ENCODE peak calls at places on chromosome 7, in seven cellular contexts. One of them, this sample, is unnamed. For H3K27me3, the result is how much of the 10 kb centered on the place peaks cover.

GRCh38 chr7:55524558-55525310 is 47.6 kb downstream of the VOPP1 start:
- DNase-seq in CD8-positive, alpha-beta T cell: no peak
- DNase-seq in psoas muscle: no peak
- DNase-seq in spleen: no peak
- DNase-seq in neuronal stem cell: no peak
- DNase-seq in Peyer's patch: peak
- DNase-seq in small intestine: no peak
- DNase-seq in this sample: no peak

GRCh38 chr7:149870701-149871483 is 2.9 kb upstream of the ATP6V0E2 start:
- DNase-seq in CD8-positive, alpha-beta T cell: peak
- DNase-seq in psoas muscle: no peak
- DNase-seq in spleen: no peak
- DNase-seq in neuronal stem cell: no peak
- DNase-seq in Peyer's patch: no peak
- DNase-seq in small intestine: no peak
- DNase-seq in this sample: no peak

GRCh38 chr7:68676789-68677535 is 921.3 kb upstream of the AUTS2 start:
- DNase-seq in CD8-positive, alpha-beta T cell: no peak
- DNase-seq in psoas muscle: no peak
- DNase-seq in spleen: no peak
- DNase-seq in neuronal stem cell: no peak
- DNase-seq in Peyer's patch: no peak
- DNase-seq in small intestine: no peak
- DNase-seq in this sample: no peak

GRCh38 chr7:144650439-144650838 is 185.4 kb downstream of the TPK1 start:
- DNase-seq in CD8-positive, alpha-beta T cell: no peak
- DNase-seq in psoas muscle: peak
- DNase-seq in spleen: peak
- DNase-seq in neuronal stem cell: no peak
- DNase-seq in Peyer's patch: no peak
- DNase-seq in small intestine: no peak
- DNase-seq in this sample: no peak

GRCh38 chr7:143296686-143297085 is 8.5 kb downstream of the CASP2 start:
- DNase-seq in CD8-positive, alpha-beta T cell: no peak
- DNase-seq in psoas muscle: no peak
- DNase-seq in spleen: no peak
- DNase-seq in neuronal stem cell: no peak
- DNase-seq in Peyer's patch: no peak
- DNase-seq in small intestine: no peak
- DNase-seq in this sample: no peak

GRCh38 chr7:12696001-12696400 is 8.6 kb downstream of the ARL4A start:
- DNase-seq in CD8-positive, alpha-beta T cell: no peak
- DNase-seq in psoas muscle: no peak
- DNase-seq in spleen: no peak
- DNase-seq in neuronal stem cell: no peak
- DNase-seq in Peyer's patch: no peak
- DNase-seq in small intestine: peak
- DNase-seq in this sample: no peak

GRCh38 chr7:118949031-118949430 is 724.5 kb downstream of the ANKRD7 start:
- DNase-seq in CD8-positive, alpha-beta T cell: no peak
- DNase-seq in psoas muscle: no peak
- DNase-seq in spleen: no peak
- DNase-seq in neuronal stem cell: no peak
- DNase-seq in Peyer's patch: no peak
- DNase-seq in small intestine: no peak
- DNase-seq in this sample: no peak

GRCh38 chr7:143390098-143390772 is 9.1 kb downstream of the ZYX start:
- DNase-seq in CD8-positive, alpha-beta T cell: no peak
- DNase-seq in psoas muscle: no peak
- DNase-seq in spleen: no peak
- DNase-seq in neuronal stem cell: no peak
- DNase-seq in Peyer's patch: no peak
- DNase-seq in small intestine: no peak
- DNase-seq in this sample: no peak

GRCh38 chr7:155202106-155202871 is 95.4 kb upstream of the INSIG1 start:
- DNase-seq in CD8-positive, alpha-beta T cell: no peak
- DNase-seq in psoas muscle: no peak
- DNase-seq in spleen: peak
- DNase-seq in neuronal stem cell: no peak
- DNase-seq in Peyer's patch: no peak
- DNase-seq in small intestine: no peak
- DNase-seq in this sample: no peak

GRCh38 chr7:19939746-19940145 is 166.3 kb upstream of the TMEM196 start:
- DNase-seq in CD8-positive, alpha-beta T cell: no peak
- DNase-seq in psoas muscle: no peak
- DNase-seq in spleen: no peak
- DNase-seq in neuronal stem cell: no peak
- DNase-seq in Peyer's patch: no peak
- DNase-seq in small intestine: no peak
- DNase-seq in this sample: no peak

GRCh38 chr7:116367171-116367813 is 132.2 kb upstream of the CAV2 start:
- DNase-seq in CD8-positive, alpha-beta T cell: no peak
- DNase-seq in psoas muscle: no peak
- DNase-seq in spleen: no peak
- DNase-seq in neuronal stem cell: no peak
- DNase-seq in Peyer's patch: no peak
- DNase-seq in small intestine: no peak
- DNase-seq in this sample: no peak

GRCh38 chr7:82778021-82778420 is 334.4 kb upstream of the CACNA2D1 start:
- DNase-seq in CD8-positive, alpha-beta T cell: no peak
- DNase-seq in psoas muscle: no peak
- DNase-seq in spleen: no peak
- DNase-seq in neuronal stem cell: no peak
- DNase-seq in Peyer's patch: no peak
- DNase-seq in small intestine: no peak
- DNase-seq in this sample: no peak

GRCh38 chr7:143299840-143300239 is 11.7 kb downstream of the CASP2 start:
- DNase-seq in CD8-positive, alpha-beta T cell: peak
- DNase-seq in psoas muscle: no peak
- DNase-seq in spleen: no peak
- DNase-seq in neuronal stem cell: no peak
- DNase-seq in Peyer's patch: peak
- DNase-seq in small intestine: peak
- DNase-seq in this sample: no peak

GRCh38 chr7:126185959-126186580 is 1066.7 kb downstream of the GRM8 start:
- DNase-seq in CD8-positive, alpha-beta T cell: no peak
- DNase-seq in psoas muscle: no peak
- DNase-seq in spleen: no peak
- DNase-seq in neuronal stem cell: no peak
- DNase-seq in Peyer's patch: no peak
- DNase-seq in small intestine: no peak
- DNase-seq in this sample: no peak

GRCh38 chr7:134613623-134614347 is 32.9 kb upstream of the BPGM start:
- DNase-seq in CD8-positive, alpha-beta T cell: no peak
- DNase-seq in psoas muscle: no peak
- DNase-seq in spleen: no peak
- DNase-seq in neuronal stem cell: no peak
- DNase-seq in Peyer's patch: no peak
- DNase-seq in small intestine: no peak
- DNase-seq in this sample: no peak

GRCh38 chr7:55120074-55120473 is 101.3 kb downstream of the EGFR start:
- DNase-seq in CD8-positive, alpha-beta T cell: no peak
- DNase-seq in psoas muscle: no peak
- DNase-seq in spleen: no peak
- DNase-seq in neuronal stem cell: no peak
- DNase-seq in Peyer's patch: no peak
- DNase-seq in small intestine: no peak
- DNase-seq in this sample: no peak

GRCh38 chr7:96314402-96315108 is 7.3 kb downstream of the SLC25A13 start:
- DNase-seq in CD8-positive, alpha-beta T cell: no peak
- DNase-seq in psoas muscle: no peak
- DNase-seq in spleen: no peak
- DNase-seq in neuronal stem cell: no peak
- DNase-seq in Peyer's patch: no peak
- DNase-seq in small intestine: no peak
- DNase-seq in this sample: no peak

GRCh38 chr7:130926021-130926691 is 192.1 kb upstream of the KLF14 start:
- DNase-seq in CD8-positive, alpha-beta T cell: no peak
- DNase-seq in psoas muscle: no peak
- DNase-seq in spleen: peak
- DNase-seq in neuronal stem cell: no peak
- DNase-seq in Peyer's patch: no peak
- DNase-seq in small intestine: no peak
- DNase-seq in this sample: no peak

GRCh38 chr7:96689414-96689813 is 20.2 kb downstream of the SEM1 start:
- DNase-seq in CD8-positive, alpha-beta T cell: no peak
- DNase-seq in psoas muscle: no peak
- DNase-seq in spleen: no peak
- DNase-seq in neuronal stem cell: no peak
- DNase-seq in Peyer's patch: no peak
- DNase-seq in small intestine: peak
- DNase-seq in this sample: no peak

GRCh38 chr7:127588697-127589482 is 679 bp downstream of the ARF5 start:
- DNase-seq in CD8-positive, alpha-beta T cell: peak
- DNase-seq in psoas muscle: peak
- DNase-seq in spleen: no peak
- DNase-seq in neuronal stem cell: peak
- DNase-seq in Peyer's patch: peak
- DNase-seq in small intestine: peak
- DNase-seq in this sample: peak

GRCh38 chr7:38070718-38071117 is 107.3 kb upstream of the STARD3NL start:
- DNase-seq in CD8-positive, alpha-beta T cell: no peak
- DNase-seq in psoas muscle: no peak
- DNase-seq in spleen: no peak
- DNase-seq in neuronal stem cell: peak
- DNase-seq in Peyer's patch: no peak
- DNase-seq in small intestine: peak
- DNase-seq in this sample: no peak

GRCh38 chr7:156464339-156464738 is 176.2 kb upstream of the RNF32 start:
- DNase-seq in CD8-positive, alpha-beta T cell: no peak
- DNase-seq in psoas muscle: no peak
- DNase-seq in spleen: no peak
- DNase-seq in neuronal stem cell: no peak
- DNase-seq in Peyer's patch: no peak
- DNase-seq in small intestine: no peak
- DNase-seq in this sample: no peak

GRCh38 chr7:110590415-110590814 is 500.5 kb upstream of the LRRN3 start:
- DNase-seq in CD8-positive, alpha-beta T cell: peak
- DNase-seq in psoas muscle: no peak
- DNase-seq in spleen: no peak
- DNase-seq in neuronal stem cell: no peak
- DNase-seq in Peyer's patch: no peak
- DNase-seq in small intestine: no peak
- DNase-seq in this sample: no peak

GRCh38 chr7:44158873-44159631 is 17.9 kb upstream of the MYL7 start:
- DNase-seq in CD8-positive, alpha-beta T cell: no peak
- DNase-seq in psoas muscle: no peak
- DNase-seq in spleen: no peak
- DNase-seq in neuronal stem cell: no peak
- DNase-seq in Peyer's patch: peak
- DNase-seq in small intestine: no peak
- DNase-seq in this sample: no peak

GRCh38 chr7:97174308-97174707 is 56.8 kb downstream of the SDHAF3 start:
- DNase-seq in CD8-positive, alpha-beta T cell: no peak
- DNase-seq in psoas muscle: no peak
- DNase-seq in spleen: no peak
- DNase-seq in neuronal stem cell: no peak
- DNase-seq in Peyer's patch: no peak
- DNase-seq in small intestine: no peak
- DNase-seq in this sample: no peak

GRCh38 chr7:101635484-101635883 is 6.4 kb upstream of the MYL10 start:
- DNase-seq in CD8-positive, alpha-beta T cell: no peak
- DNase-seq in psoas muscle: no peak
- DNase-seq in spleen: peak
- DNase-seq in neuronal stem cell: no peak
- DNase-seq in Peyer's patch: no peak
- DNase-seq in small intestine: no peak
- DNase-seq in this sample: no peak

GRCh38 chr7:135664046-135664589 is 1.8 kb downstream of the STMP1 start:
- DNase-seq in CD8-positive, alpha-beta T cell: no peak
- DNase-seq in psoas muscle: no peak
- DNase-seq in spleen: no peak
- DNase-seq in neuronal stem cell: no peak
- DNase-seq in Peyer's patch: no peak
- DNase-seq in small intestine: no peak
- DNase-seq in this sample: no peak

GRCh38 chr7:157630301-157630853 is 293.6 kb downstream of the DNAJB6 start:
- DNase-seq in CD8-positive, alpha-beta T cell: no peak
- DNase-seq in psoas muscle: peak
- DNase-seq in spleen: no peak
- DNase-seq in neuronal stem cell: no peak
- DNase-seq in Peyer's patch: peak
- DNase-seq in small intestine: no peak
- DNase-seq in this sample: peak
- H3K4me3 ChIP-seq in CD8-positive, alpha-beta T cell: no peak
- H3K4me3 ChIP-seq in psoas muscle: no peak
- H3K4me3 ChIP-seq in spleen: no peak
- H3K4me3 ChIP-seq in neuronal stem cell: no peak
- H3K4me3 ChIP-seq in Peyer's patch: no peak
- H3K4me3 ChIP-seq in small intestine: no peak
- H3K4me3 ChIP-seq in this sample: no peak

GRCh38 chr7:1697499-1698125 is 27.5 kb downstream of the ELFN1 start:
- DNase-seq in CD8-positive, alpha-beta T cell: no peak
- DNase-seq in psoas muscle: peak
- DNase-seq in spleen: peak
- DNase-seq in neuronal stem cell: no peak
- DNase-seq in Peyer's patch: peak
- DNase-seq in small intestine: no peak
- DNase-seq in this sample: peak
- H3K27me3 ChIP-seq in CD8-positive, alpha-beta T cell: under half
- H3K27me3 ChIP-seq in psoas muscle: under half
- H3K27me3 ChIP-seq in spleen: under half
- H3K27me3 ChIP-seq in neuronal stem cell: under half
- H3K27me3 ChIP-seq in Peyer's patch: under half
- H3K27me3 ChIP-seq in small intestine: under half
- H3K27me3 ChIP-seq in this sample: under half

DNA sequence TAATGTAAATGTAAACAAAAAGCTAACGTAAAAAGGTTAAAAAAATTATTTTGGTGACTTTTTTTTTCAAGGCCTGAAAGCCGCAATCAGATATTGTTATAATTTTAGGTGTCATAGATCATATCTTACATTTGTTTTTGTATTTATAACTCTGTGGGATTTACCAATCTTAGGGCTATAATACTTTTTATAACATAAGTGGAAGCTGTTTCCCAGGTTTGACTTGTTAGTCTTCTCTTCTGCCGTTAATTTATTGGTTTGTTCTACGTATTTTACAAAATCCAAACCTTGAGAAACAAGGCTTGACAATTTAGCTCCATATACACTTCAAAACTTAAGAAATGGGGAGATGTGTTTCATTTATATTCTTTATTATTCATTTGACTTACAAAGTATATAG is 119.4 kb downstream of the EVX1 start:
- DNase-seq in CD8-positive, alpha-beta T cell: no peak
- DNase-seq in psoas muscle: no peak
- DNase-seq in spleen: no peak
- DNase-seq in neuronal stem cell: no peak
- DNase-seq in Peyer's patch: no peak
- DNase-seq in small intestine: no peak
- DNase-seq in this sample: no peak
- H3K27ac ChIP-seq in CD8-positive, alpha-beta T cell: no peak
- H3K27ac ChIP-seq in psoas muscle: no peak
- H3K27ac ChIP-seq in spleen: no peak
- H3K27ac ChIP-seq in neuronal stem cell: no peak
- H3K27ac ChIP-seq in Peyer's patch: no peak
- H3K27ac ChIP-seq in small intestine: no peak
- H3K27ac ChIP-seq in this sample: no peak

DNA sequence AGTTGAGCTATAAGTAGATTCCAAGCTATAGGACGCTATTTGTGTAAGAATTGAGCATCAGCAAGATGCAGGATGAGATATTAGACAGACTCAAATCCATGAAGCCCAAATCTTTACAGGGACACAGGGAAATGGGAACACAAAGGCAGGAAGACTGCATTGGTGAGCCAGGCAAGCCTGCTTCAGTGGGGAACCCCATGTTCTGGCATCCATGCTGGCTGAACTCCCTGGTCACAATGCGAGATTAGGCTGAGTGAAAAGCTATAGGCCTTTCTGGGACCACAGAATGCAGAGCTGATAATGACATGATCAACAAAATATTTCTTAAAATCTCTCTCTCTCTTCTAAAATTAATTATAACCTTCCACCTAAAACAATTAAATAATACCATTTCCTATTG is 170.5 kb downstream of the CDC14C start:
- DNase-seq in CD8-positive, alpha-beta T cell: no peak
- DNase-seq in psoas muscle: no peak
- DNase-seq in spleen: no peak
- DNase-seq in neuronal stem cell: no peak
- DNase-seq in Peyer's patch: no peak
- DNase-seq in small intestine: no peak
- DNase-seq in this sample: no peak
- H3K4me3 ChIP-seq in CD8-positive, alpha-beta T cell: no peak
- H3K4me3 ChIP-seq in psoas muscle: no peak
- H3K4me3 ChIP-seq in spleen: no peak
- H3K4me3 ChIP-seq in neuronal stem cell: no peak
- H3K4me3 ChIP-seq in Peyer's patch: no peak
- H3K4me3 ChIP-seq in small intestine: no peak
- H3K4me3 ChIP-seq in this sample: no peak